ENCODE peak calls at places on chromosomes 3 and 15, in eight cellular contexts. L, V, E, Q, R, J, M and A are unnamed samples.

GRCh38 chr3:184496933-184497332 is 64.7 kb upstream of the EPHB3 start:
- DNase-seq in R (no peak), J (no peak), M (no peak), Q (no peak), E (no peak), V (no peak), L (no peak), A (no peak)

GRCh38 chr3:66386925-66387650 is 113.7 kb downstream of the LRIG1 start:
- DNase-seq in J (no peak), V (no peak), L (no peak), R (no peak), E (no peak), M (no peak), Q (peak), A (no peak)

GRCh38 chr3:190807719-190808375 is 54.6 kb downstream of the GMNC start:
- DNase-seq in Q (no peak), E (no peak), R (no peak), J (no peak), V (no peak), M (no peak), L (no peak), A (no peak)

GRCh38 chr3:190122198-190122771 is 1.6 kb upstream of the P3H2 start:
- DNase-seq in E (peak), R (no peak), L (no peak), J (no peak), M (no peak), Q (no peak), V (no peak), A (peak)

GRCh38 chr3:2303567-2303966 is 204.9 kb downstream of the CNTN4 start:
- DNase-seq in L (no peak), R (no peak), E (no peak), J (no peak), Q (no peak), M (no peak), V (no peak), A (peak)

GRCh38 chr3:194130807-194131589 is 5.0 kb upstream of the HES1 start:
- DNase-seq in M (peak), Q (no peak), E (peak), J (no peak), V (peak), R (no peak), L (peak), A (no peak)

GRCh38 chr15:83372434-83372873 is 74.7 kb upstream of the SH3GL3 start:
- DNase-seq in E (peak), J (no peak), M (no peak), L (no peak), R (peak), Q (peak), V (no peak), A (no peak)

GRCh38 chr3:172341482-172342059 is 106.7 kb downstream of the GHSR start:
- DNase-seq in Q (peak), E (peak), R (peak), J (no peak), L (no peak), V (peak), M (peak), A (peak)

GRCh38 chr3:65751123-65751700 is 287.5 kb downstream of the MAGI1 start:
- DNase-seq in L (no peak), E (peak), J (no peak), M (no peak), Q (peak), V (no peak), R (peak), A (peak)

GRCh38 chr3:47658444-47658843 is 79.8 kb upstream of the CSPG5 start:
- DNase-seq in J (no peak), L (no peak), M (no peak), Q (no peak), E (no peak), V (no peak), R (no peak), A (no peak)

GRCh38 chr3:45946307-45946706 is 3.0 kb downstream of the CXCR6 start:
- DNase-seq in M (no peak), R (no peak), L (no peak), V (no peak), J (no peak), Q (no peak), E (no peak), A (no peak)

GRCh38 chr3:184029456-184029950 is 2.0 kb upstream of the HTR3D start:
- DNase-seq in J (no peak), V (no peak), M (no peak), L (no peak), E (no peak), Q (no peak), R (no peak), A (no peak)

GRCh38 chr3:162487138-162487537 is 990.5 kb downstream of the OTOL1 start:
- DNase-seq in J (no peak), V (no peak), R (no peak), E (no peak), Q (no peak), L (no peak), M (no peak), A (no peak)

GRCh38 chr3:62566022-62566557 is 192.7 kb upstream of the FEZF2 start:
- DNase-seq in M (no peak), J (no peak), Q (no peak), R (no peak), L (no peak), V (no peak), E (no peak), A (no peak)

GRCh38 chr3:171317133-171317532 is 143.1 kb downstream of the TNIK start:
- DNase-seq in M (no peak), R (no peak), L (no peak), V (no peak), Q (peak), E (peak), J (no peak), A (no peak)